ENCODE peak calls at places on chromosomes 16 and 17, in eight cellular contexts. One of them, this sample, is unnamed.

GRCh38 chr17:68318103-68318991 is 27.1 kb downstream of the ARSG start:
- DNase-seq in activated B cell treated with CpG ODN at 0.5 μM for 24 hours: no peak
- DNase-seq in pancreas: no peak
- DNase-seq in lung: no peak
- DNase-seq in uterus: no peak
- DNase-seq in WTC11: no peak
- DNase-seq in upper lobe of right lung: no peak
- DNase-seq in H9: no peak
- DNase-seq in this sample: peak

GRCh38 chr16:2924901-2925820 is 13.4 kb downstream of the FLYWCH1 start:
- DNase-seq in activated B cell treated with CpG ODN at 0.5 μM for 24 hours: no peak
- DNase-seq in pancreas: no peak
- DNase-seq in lung: no peak
- DNase-seq in uterus: no peak
- DNase-seq in WTC11: peak
- DNase-seq in upper lobe of right lung: no peak
- DNase-seq in H9: peak
- DNase-seq in this sample: no peak

GRCh38 chr16:49603956-49604355 is 230.4 kb downstream of the C16orf78 start:
- DNase-seq in activated B cell treated with CpG ODN at 0.5 μM for 24 hours: no peak
- DNase-seq in pancreas: no peak
- DNase-seq in lung: no peak
- DNase-seq in uterus: no peak
- DNase-seq in WTC11: no peak
- DNase-seq in upper lobe of right lung: no peak
- DNase-seq in H9: peak
- DNase-seq in this sample: no peak

GRCh38 chr16:2715519-2715918 is 4.5 kb downstream of the PRSS27 start:
- DNase-seq in activated B cell treated with CpG ODN at 0.5 μM for 24 hours: peak
- DNase-seq in pancreas: peak
- DNase-seq in lung: peak
- DNase-seq in uterus: peak
- DNase-seq in WTC11: peak
- DNase-seq in upper lobe of right lung: peak
- DNase-seq in H9: peak
- DNase-seq in this sample: peak

GRCh38 chr16:6081320-6081976 is 983.9 kb upstream of the EEF2KMT start:
- DNase-seq in activated B cell treated with CpG ODN at 0.5 μM for 24 hours: no peak
- DNase-seq in pancreas: no peak
- DNase-seq in lung: peak
- DNase-seq in uterus: no peak
- DNase-seq in WTC11: peak
- DNase-seq in upper lobe of right lung: no peak
- DNase-seq in H9: peak
- DNase-seq in this sample: peak

GRCh38 chr16:12341423-12341822 is 364.9 kb downstream of the SNX29 start:
- DNase-seq in activated B cell treated with CpG ODN at 0.5 μM for 24 hours: no peak
- DNase-seq in pancreas: no peak
- DNase-seq in lung: no peak
- DNase-seq in uterus: no peak
- DNase-seq in WTC11: no peak
- DNase-seq in upper lobe of right lung: no peak
- DNase-seq in H9: no peak
- DNase-seq in this sample: no peak

GRCh38 chr16:14369734-14370598 is 260.1 kb downstream of the PARN start:
- DNase-seq in activated B cell treated with CpG ODN at 0.5 μM for 24 hours: no peak
- DNase-seq in pancreas: no peak
- DNase-seq in lung: no peak
- DNase-seq in uterus: peak
- DNase-seq in WTC11: no peak
- DNase-seq in upper lobe of right lung: no peak
- DNase-seq in H9: no peak
- DNase-seq in this sample: no peak

GRCh38 chr16:2497641-2498040 is 16.1 kb upstream of the ATP6V0C start:
- DNase-seq in activated B cell treated with CpG ODN at 0.5 μM for 24 hours: no peak
- DNase-seq in pancreas: peak
- DNase-seq in lung: no peak
- DNase-seq in uterus: no peak
- DNase-seq in WTC11: no peak
- DNase-seq in upper lobe of right lung: no peak
- DNase-seq in H9: no peak
- DNase-seq in this sample: no peak

GRCh38 chr17:42555122-42555622 is 2.4 kb downstream of the HSD17B1 start:
- DNase-seq in activated B cell treated with CpG ODN at 0.5 μM for 24 hours: no peak
- DNase-seq in pancreas: no peak
- DNase-seq in lung: no peak
- DNase-seq in uterus: no peak
- DNase-seq in WTC11: no peak
- DNase-seq in upper lobe of right lung: no peak
- DNase-seq in H9: no peak
- DNase-seq in this sample: no peak

GRCh38 chr16:84166796-84167695 is 19.8 kb downstream of the TAF1C start:
- DNase-seq in activated B cell treated with CpG ODN at 0.5 μM for 24 hours: no peak
- DNase-seq in pancreas: no peak
- DNase-seq in lung: no peak
- DNase-seq in uterus: no peak
- DNase-seq in WTC11: no peak
- DNase-seq in upper lobe of right lung: no peak
- DNase-seq in H9: no peak
- DNase-seq in this sample: no peak

GRCh38 chr16:265711-266110 is 10.0 kb downstream of the RGS11 start:
- DNase-seq in activated B cell treated with CpG ODN at 0.5 μM for 24 hours: no peak
- DNase-seq in pancreas: no peak
- DNase-seq in lung: no peak
- DNase-seq in uterus: no peak
- DNase-seq in WTC11: no peak
- DNase-seq in upper lobe of right lung: no peak
- DNase-seq in H9: peak
- DNase-seq in this sample: no peak

GRCh38 chr16:2090819-2091721 is 43.3 kb downstream of the TSC2 start:
- DNase-seq in activated B cell treated with CpG ODN at 0.5 μM for 24 hours: no peak
- DNase-seq in pancreas: peak
- DNase-seq in lung: peak
- DNase-seq in uterus: no peak
- DNase-seq in WTC11: peak
- DNase-seq in upper lobe of right lung: peak
- DNase-seq in H9: peak
- DNase-seq in this sample: peak

GRCh38 chr17:16419929-16420271 is 4.5 kb downstream of the TRPV2 start:
- DNase-seq in activated B cell treated with CpG ODN at 0.5 μM for 24 hours: no peak
- DNase-seq in pancreas: no peak
- DNase-seq in lung: no peak
- DNase-seq in uterus: no peak
- DNase-seq in WTC11: no peak
- DNase-seq in upper lobe of right lung: no peak
- DNase-seq in H9: no peak
- DNase-seq in this sample: no peak

GRCh38 chr17:73566905-73567782 is 77.1 kb downstream of the SDK2 start:
- DNase-seq in activated B cell treated with CpG ODN at 0.5 μM for 24 hours: peak
- DNase-seq in pancreas: no peak
- DNase-seq in lung: no peak
- DNase-seq in uterus: no peak
- DNase-seq in WTC11: no peak
- DNase-seq in upper lobe of right lung: no peak
- DNase-seq in H9: peak
- DNase-seq in this sample: no peak

GRCh38 chr17:78046923-78047322 is 81.6 kb downstream of the TMC6 start:
- DNase-seq in activated B cell treated with CpG ODN at 0.5 μM for 24 hours: no peak
- DNase-seq in pancreas: no peak
- DNase-seq in lung: no peak
- DNase-seq in uterus: no peak
- DNase-seq in WTC11: no peak
- DNase-seq in upper lobe of right lung: no peak
- DNase-seq in H9: no peak
- DNase-seq in this sample: no peak

GRCh38 chr17:79992657-79993389 is 42.8 kb downstream of the TBC1D16 start:
- DNase-seq in activated B cell treated with CpG ODN at 0.5 μM for 24 hours: no peak
- DNase-seq in pancreas: no peak
- DNase-seq in lung: no peak
- DNase-seq in uterus: no peak
- DNase-seq in WTC11: no peak
- DNase-seq in upper lobe of right lung: no peak
- DNase-seq in H9: no peak
- DNase-seq in this sample: no peak

GRCh38 chr17:3594056-3594810 is 15.0 kb downstream of the TRPV1 start:
- DNase-seq in activated B cell treated with CpG ODN at 0.5 μM for 24 hours: no peak
- DNase-seq in pancreas: no peak
- DNase-seq in lung: no peak
- DNase-seq in uterus: no peak
- DNase-seq in WTC11: no peak
- DNase-seq in upper lobe of right lung: no peak
- DNase-seq in H9: no peak
- DNase-seq in this sample: no peak

GRCh38 chr17:50263293-50264262 is 10.7 kb upstream of the TMEM92 start:
- DNase-seq in activated B cell treated with CpG ODN at 0.5 μM for 24 hours: peak
- DNase-seq in pancreas: peak
- DNase-seq in lung: no peak
- DNase-seq in uterus: peak
- DNase-seq in WTC11: no peak
- DNase-seq in upper lobe of right lung: peak
- DNase-seq in H9: peak
- DNase-seq in this sample: peak

GRCh38 chr17:21034350-21035235 is 8.2 kb downstream of the USP22 start:
- DNase-seq in activated B cell treated with CpG ODN at 0.5 μM for 24 hours: no peak
- DNase-seq in pancreas: no peak
- DNase-seq in lung: no peak
- DNase-seq in uterus: no peak
- DNase-seq in WTC11: no peak
- DNase-seq in upper lobe of right lung: no peak
- DNase-seq in H9: no peak
- DNase-seq in this sample: peak

DNA sequence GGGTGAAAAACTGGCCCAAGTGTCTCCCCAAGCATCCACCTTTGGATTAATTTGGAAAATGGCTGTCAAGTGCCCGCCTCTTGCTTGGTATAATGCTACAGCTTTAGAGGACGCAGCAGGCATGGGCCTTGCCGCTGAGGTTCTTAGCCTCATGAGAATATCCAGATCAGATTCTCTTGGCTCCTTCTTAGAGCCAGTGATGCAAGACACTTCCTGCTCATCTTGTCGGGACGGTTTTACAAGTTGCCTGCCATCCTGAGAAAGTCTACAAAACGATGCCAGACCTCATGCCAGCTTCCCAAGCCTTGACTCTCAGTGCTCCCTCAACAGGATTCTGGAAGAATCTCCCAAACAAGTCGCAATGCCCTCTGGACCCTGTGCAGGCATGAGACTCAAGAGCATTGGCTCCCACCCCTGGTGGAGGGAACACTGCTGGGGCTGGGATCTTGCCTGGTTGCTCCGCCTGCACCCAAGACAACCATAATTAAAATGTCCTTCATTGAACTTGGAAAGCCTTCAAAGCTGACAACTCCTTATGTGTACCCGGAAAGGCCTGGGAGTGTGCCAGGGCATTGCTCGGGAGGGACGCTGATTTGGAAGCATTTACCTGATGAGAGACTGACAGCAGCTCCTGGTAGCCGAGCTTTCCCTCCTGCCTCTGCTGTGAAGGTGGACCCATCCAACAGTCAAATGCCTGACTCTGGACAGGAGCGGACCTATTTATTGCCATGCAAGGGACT is 25.8 kb upstream of the STH start:
- DNase-seq in activated B cell treated with CpG ODN at 0.5 μM for 24 hours: no peak
- DNase-seq in pancreas: no peak
- DNase-seq in lung: peak
- DNase-seq in uterus: no peak
- DNase-seq in WTC11: no peak
- DNase-seq in upper lobe of right lung: no peak
- DNase-seq in H9: no peak
- DNase-seq in this sample: no peak
- TF ChIP-seq CTCF in activated B cell treated with CpG ODN at 0.5 μM for 24 hours: no peak
- TF ChIP-seq CTCF in pancreas: no peak
- TF ChIP-seq CTCF in lung: no peak
- TF ChIP-seq CTCF in uterus: no peak
- TF ChIP-seq CTCF in WTC11: no peak
- TF ChIP-seq CTCF in upper lobe of right lung: no peak
- TF ChIP-seq CTCF in H9: no peak
- TF ChIP-seq CTCF in this sample: no peak

GRCh38 chr17:64148699-64149098 is 18.8 kb upstream of the ERN1 start:
- DNase-seq in activated B cell treated with CpG ODN at 0.5 μM for 24 hours: no peak
- DNase-seq in pancreas: no peak
- DNase-seq in lung: no peak
- DNase-seq in uterus: no peak
- DNase-seq in WTC11: no peak
- DNase-seq in upper lobe of right lung: no peak
- DNase-seq in H9: peak
- DNase-seq in this sample: peak
- TF ChIP-seq CTCF in activated B cell treated with CpG ODN at 0.5 μM for 24 hours: no peak
- TF ChIP-seq CTCF in pancreas: no peak
- TF ChIP-seq CTCF in lung: no peak
- TF ChIP-seq CTCF in uterus: no peak
- TF ChIP-seq CTCF in WTC11: no peak
- TF ChIP-seq CTCF in upper lobe of right lung: no peak
- TF ChIP-seq CTCF in H9: no peak
- TF ChIP-seq CTCF in this sample: no peak

DNA sequence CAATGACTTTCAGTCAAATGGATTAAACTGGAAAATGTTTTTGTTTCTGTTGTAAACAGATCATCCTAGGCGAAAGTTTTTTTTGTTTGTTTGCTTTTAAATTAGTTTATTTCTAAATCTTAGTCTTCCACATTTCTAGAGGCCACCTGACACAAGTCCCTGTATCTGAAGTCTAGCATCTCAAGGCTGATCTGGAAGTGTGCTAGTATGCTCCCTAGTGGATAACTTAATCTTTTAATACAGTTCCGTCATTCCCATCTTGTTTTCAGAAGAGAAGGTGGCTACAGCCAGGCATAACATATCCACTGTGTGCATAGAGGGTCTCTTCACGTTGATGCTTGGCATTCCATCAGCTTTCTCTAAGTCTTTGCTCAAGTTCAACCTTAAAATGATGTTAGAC is 7.6 kb downstream of the IFT20 start:
- DNase-seq in activated B cell treated with CpG ODN at 0.5 μM for 24 hours: no peak
- DNase-seq in pancreas: no peak
- DNase-seq in lung: no peak
- DNase-seq in uterus: no peak
- DNase-seq in WTC11: no peak
- DNase-seq in upper lobe of right lung: no peak
- DNase-seq in H9: peak
- DNase-seq in this sample: no peak
- TF ChIP-seq CTCF in activated B cell treated with CpG ODN at 0.5 μM for 24 hours: no peak
- TF ChIP-seq CTCF in pancreas: no peak
- TF ChIP-seq CTCF in lung: no peak
- TF ChIP-seq CTCF in uterus: no peak
- TF ChIP-seq CTCF in WTC11: no peak
- TF ChIP-seq CTCF in upper lobe of right lung: no peak
- TF ChIP-seq CTCF in H9: peak
- TF ChIP-seq CTCF in this sample: no peak

DNA sequence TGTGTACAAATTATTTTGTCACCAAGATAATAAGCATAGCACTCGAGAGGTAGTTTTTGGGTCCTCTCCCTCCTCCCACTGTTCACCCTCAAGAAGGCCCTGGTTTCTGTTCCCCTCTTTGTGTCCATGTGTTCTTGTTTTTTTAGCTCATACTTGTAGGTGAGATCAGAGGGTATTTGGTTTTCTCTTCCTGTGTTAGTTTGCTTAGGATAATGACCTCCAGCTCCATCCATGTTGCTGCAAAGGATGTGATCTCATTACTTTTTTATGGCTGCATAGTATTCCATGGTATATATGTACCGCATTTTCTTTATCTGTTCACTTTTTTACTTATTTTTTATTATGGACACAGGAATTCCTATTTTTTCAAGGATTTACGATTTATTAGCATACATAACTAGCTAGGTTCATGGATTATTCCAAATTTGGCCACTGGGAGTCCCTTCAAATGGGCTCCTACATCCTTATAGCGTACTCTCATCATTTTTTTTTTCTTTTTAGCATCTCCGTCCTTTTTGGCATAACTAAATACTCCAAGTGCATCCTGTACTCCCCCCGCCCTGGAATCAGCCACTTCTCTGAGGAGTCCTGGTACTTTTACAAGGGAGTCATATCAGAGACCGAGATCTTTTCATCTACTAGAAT is 7.3 kb downstream of the TADA2A start:
- DNase-seq in activated B cell treated with CpG ODN at 0.5 μM for 24 hours: no peak
- DNase-seq in pancreas: no peak
- DNase-seq in lung: no peak
- DNase-seq in uterus: no peak
- DNase-seq in WTC11: no peak
- DNase-seq in upper lobe of right lung: no peak
- DNase-seq in H9: no peak
- DNase-seq in this sample: no peak
- TF ChIP-seq CTCF in activated B cell treated with CpG ODN at 0.5 μM for 24 hours: no peak
- TF ChIP-seq CTCF in pancreas: no peak
- TF ChIP-seq CTCF in lung: no peak
- TF ChIP-seq CTCF in uterus: no peak
- TF ChIP-seq CTCF in WTC11: no peak
- TF ChIP-seq CTCF in upper lobe of right lung: peak
- TF ChIP-seq CTCF in H9: peak
- TF ChIP-seq CTCF in this sample: no peak